ENCODE peak calls at places on chromosomes 7 and 10, in ten cellular contexts. D, W, N, Q, C, V, K, O, S and U are unnamed samples.
A peak's percentile ranks its signal among the peaks of the same experiment; 100 is the strongest.

GRCh38 chr7:44189286-44189992 is at the start of gene GCK:
- DNase-seq in K (no peak), C (no peak), V (no peak), Q (no peak), N (no peak), S (no peak), O (no peak), W (no peak), D (no peak), U (peak; percentile 74)

GRCh38 chr7:2019693-2020511 is 212.8 kb downstream of the MAD1L1 start:
- DNase-seq in N (peak; percentile 97), S (no peak), C (peak; percentile 74), V (peak; percentile 92), W (no peak), O (peak; percentile 64), K (peak; percentile 71), Q (no peak), D (peak; percentile 83), U (no peak)

GRCh38 chr10:1736180-1736971 is 949 bp downstream of the ADARB2 start:
- DNase-seq in Q (no peak), W (no peak), N (no peak), D (no peak), C (no peak), K (no peak), S (no peak), V (no peak), O (no peak), U (no peak)

GRCh38 chr7:133561361-133561760 is 308.5 kb downstream of the EXOC4 start:
- DNase-seq in O (no peak), N (peak; percentile 34), S (no peak), V (no peak), C (no peak), D (no peak), Q (no peak), K (no peak), W (no peak), U (no peak)

GRCh38 chr10:94963901-94964300 is 25.4 kb downstream of the CYP2C9 start:
- DNase-seq in Q (peak; percentile 46), N (peak; percentile 13), S (no peak), O (no peak), C (no peak), V (no peak), W (no peak), D (no peak), K (no peak), U (peak; percentile 13)

GRCh38 chr7:5708271-5708670 is 73.2 kb downstream of the RNF216 start:
- DNase-seq in K (no peak), D (no peak), C (no peak), V (no peak), N (no peak), O (no peak), S (no peak), Q (no peak), W (no peak), U (no peak)

GRCh38 chr7:17009007-17009719 is 127.4 kb upstream of the AGR3 start:
- DNase-seq in W (no peak), N (peak; percentile 45), V (no peak), S (no peak), K (no peak), Q (peak; percentile 27), O (no peak), D (no peak), C (no peak), U (no peak)

GRCh38 chr7:43647772-43648643 is 65.1 kb downstream of the STK17A start:
- DNase-seq in W (peak; percentile 71), S (peak; percentile 71), N (peak; percentile 100), D (peak; percentile 67), O (peak; percentile 61), Q (peak; percentile 67), C (no peak), K (peak; percentile 48), V (peak; percentile 89), U (peak; percentile 77)

GRCh38 chr10:103259989-103260388 is 14.3 kb downstream of the RPEL1 start:
- DNase-seq in K (no peak), C (no peak), O (no peak), W (no peak), S (no peak), D (no peak), N (no peak), Q (no peak), V (no peak), U (no peak)

GRCh38 chr10:84333864-84334451 is 5.6 kb downstream of the CCSER2 start:
- DNase-seq in S (no peak), V (no peak), W (no peak), K (no peak), C (peak; percentile 35), O (peak; percentile 20), N (peak; percentile 55), Q (no peak), D (no peak), U (no peak)

GRCh38 chr7:17185690-17186070 is 112.8 kb upstream of the AHR start:
- DNase-seq in C (no peak), K (no peak), Q (no peak), N (peak; percentile 74), V (no peak), S (no peak), O (no peak), D (no peak), W (no peak), U (no peak)

DNA sequence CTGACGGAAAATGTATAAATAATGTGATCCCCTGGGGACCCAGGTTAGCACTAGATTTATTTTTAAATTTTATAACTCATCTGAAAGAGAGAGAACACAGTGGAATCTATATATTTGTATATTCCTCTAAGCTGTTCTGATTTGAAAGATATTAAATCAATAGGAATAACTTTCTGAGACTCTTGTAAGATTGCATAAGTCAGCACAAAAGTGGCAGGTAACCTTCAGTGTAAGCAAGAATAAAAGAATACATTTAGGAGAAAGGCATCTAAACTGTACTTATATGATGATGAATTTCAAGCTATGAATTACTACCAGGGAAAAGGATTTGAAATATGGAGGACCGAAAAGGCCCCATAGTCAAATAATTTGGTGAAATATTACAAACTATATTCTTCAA is 112.8 kb downstream of the TBXAS1 start:
- DNase-seq in K (no peak), S (no peak), D (no peak), N (no peak), C (no peak), W (no peak), Q (no peak), O (no peak), V (no peak), U (no peak)
- H3K27me3 ChIP-seq in K (peaks cover 4% of the 10 kb centered on the region), S (no peaks in the 10 kb centered on the region), D (no peaks in the 10 kb centered on the region), N (no peaks in the 10 kb centered on the region), C (no peaks in the 10 kb centered on the region), W (no peaks in the 10 kb centered on the region), Q (no peaks in the 10 kb centered on the region), O (no peaks in the 10 kb centered on the region), V (no peaks in the 10 kb centered on the region), U (no peaks in the 10 kb centered on the region)

DNA sequence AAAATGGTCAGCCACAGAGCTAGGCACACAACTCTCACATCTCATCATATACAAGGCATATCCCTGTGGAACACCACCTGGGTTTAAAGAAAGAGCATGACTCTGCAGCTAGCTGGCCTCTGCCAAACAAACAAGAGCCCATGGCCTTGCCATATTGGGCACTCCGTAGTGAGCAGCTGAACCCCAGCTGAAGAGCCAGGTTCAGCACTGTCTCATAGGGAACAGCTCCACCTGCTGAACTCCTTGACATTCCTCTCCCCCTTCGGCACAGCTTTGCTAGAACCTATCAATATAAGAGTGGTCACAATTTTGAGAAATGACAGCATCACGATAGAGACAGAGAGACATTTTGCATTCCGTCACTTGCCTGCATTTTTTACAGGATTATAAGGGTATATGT is 20.0 kb downstream of the SORCS1 start:
- DNase-seq in K (no peak), Q (no peak), O (no peak), D (no peak), S (no peak), W (no peak), V (no peak), N (no peak), C (no peak), U (no peak)
- TF ChIP-seq CTCF in K (no peak), Q (no peak), O (no peak), D (no peak), S (no peak), W (no peak), V (no peak), N (no peak), C (peak; percentile 33), U (no peak)

GRCh38 chr7:130927062-130927461 is 193.1 kb upstream of the KLF14 start:
- DNase-seq in K (no peak), N (no peak), D (no peak), C (no peak), W (no peak), S (no peak), O (peak; percentile 26), Q (no peak), V (no peak), U (no peak)
- TF ChIP-seq POLR2A in K (no peak), N (no peak), D (no peak), C (no peak), W (no peak), S (no peak), O (no peak), Q (no peak), V (no peak), U (no peak)

GRCh38 chr7:497346-497745 is 22.3 kb downstream of the PDGFA start:
- DNase-seq in S (no peak), C (no peak), O (no peak), Q (no peak), D (no peak), N (no peak), W (no peak), K (no peak), V (peak; percentile 57), U (peak; percentile 12)

GRCh38 chr7:498678-499641 is 20.7 kb downstream of the PDGFA start:
- DNase-seq in O (no peak), V (peak; percentile 58), N (no peak), D (no peak), C (no peak), W (peak; percentile 82), K (no peak), Q (no peak), S (peak; percentile 84), U (peak; percentile 85)

GRCh38 chr7:496528-497295 is 22.9 kb downstream of the PDGFA start:
- DNase-seq in N (no peak), O (no peak), D (no peak), Q (no peak), S (no peak), V (peak; percentile 68), W (peak; percentile 82), K (no peak), C (no peak), U (peak; percentile 62)

GRCh38 chr7:499853-500485 is 19.7 kb downstream of the PDGFA start:
- DNase-seq in C (no peak), N (no peak), V (peak; percentile 74), K (no peak), Q (no peak), D (no peak), S (no peak), O (no peak), W (no peak), U (peak; percentile 21)

DNA sequence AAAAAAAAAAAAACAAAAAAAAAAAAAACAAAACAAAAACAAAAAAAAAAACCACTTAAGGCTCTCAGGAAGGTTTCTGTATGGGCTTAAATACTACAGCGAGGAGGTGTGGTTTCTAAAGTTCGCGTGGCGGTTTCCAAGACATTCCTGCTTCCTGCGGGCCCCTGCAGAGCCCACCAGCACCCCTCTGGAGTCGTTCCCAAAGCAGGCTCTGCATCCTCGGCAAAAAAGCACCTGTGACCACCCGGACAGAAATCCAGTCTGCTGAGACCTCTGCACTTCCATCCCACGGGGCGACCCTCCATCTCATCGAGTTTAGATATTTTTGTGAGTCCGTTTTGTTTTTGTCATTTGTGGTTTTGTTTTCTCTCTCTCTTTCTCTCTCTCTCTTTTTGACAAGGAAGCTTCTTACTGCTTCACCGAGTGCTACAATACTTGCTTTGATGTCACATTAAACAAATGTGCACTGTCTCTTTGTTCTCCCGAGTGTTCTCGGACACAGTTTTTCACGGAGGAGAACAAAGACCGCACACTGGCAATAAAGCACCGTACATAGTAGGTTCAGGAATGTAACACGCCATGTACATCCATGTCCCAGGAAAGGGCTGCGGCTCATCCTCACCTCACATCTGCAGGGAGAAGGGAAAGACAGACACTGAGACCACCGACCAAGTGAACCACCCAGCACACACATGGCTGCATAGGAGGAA is 21.5 kb downstream of the PDGFA start:
- DNase-seq in C (no peak), N (no peak), V (peak; percentile 56), W (no peak), O (no peak), S (no peak), Q (no peak), D (no peak), K (no peak), U (no peak)
- H3K27me3 ChIP-seq in C (no peaks in the 10 kb centered on the region), N (no peaks in the 10 kb centered on the region), V (no peaks in the 10 kb centered on the region), W (no peaks in the 10 kb centered on the region), O (no peaks in the 10 kb centered on the region), S (no peaks in the 10 kb centered on the region), Q (no peaks in the 10 kb centered on the region), D (no peaks in the 10 kb centered on the region), K (no peaks in the 10 kb centered on the region), U (no peaks in the 10 kb centered on the region)